ENCODE peak calls at places on chromosome 21, in nine cellular contexts. One of them, this sample, is unnamed.

GRCh38 chr21:15065381-15066230 is 806 bp upstream of the NRIP1 start:
- DNase-seq in NT2/D1: peak
- DNase-seq in HT-29: peak
- DNase-seq in T follicular helper cell: peak
- DNase-seq in stimulated activated naive CD4-positive, alpha-beta T cell: peak
- DNase-seq in NCI-H1092 treated with DMSO at 0.1 percent for 48 hours: peak
- DNase-seq in epithelial cell of esophagus: peak
- DNase-seq in progenitor cell of endocrine pancreas: peak
- DNase-seq in EL: peak
- DNase-seq in this sample: no peak

GRCh38 chr21:31900121-31900895 is 27.5 kb downstream of the HUNK start:
- DNase-seq in NT2/D1: no peak
- DNase-seq in HT-29: peak
- DNase-seq in T follicular helper cell: no peak
- DNase-seq in stimulated activated naive CD4-positive, alpha-beta T cell: no peak
- DNase-seq in NCI-H1092 treated with DMSO at 0.1 percent for 48 hours: no peak
- DNase-seq in epithelial cell of esophagus: no peak
- DNase-seq in progenitor cell of endocrine pancreas: no peak
- DNase-seq in EL: no peak
- DNase-seq in this sample: no peak

GRCh38 chr21:46437096-46437498 is 21.6 kb upstream of the DIP2A start:
- DNase-seq in NT2/D1: no peak
- DNase-seq in HT-29: no peak
- DNase-seq in T follicular helper cell: no peak
- DNase-seq in stimulated activated naive CD4-positive, alpha-beta T cell: no peak
- DNase-seq in NCI-H1092 treated with DMSO at 0.1 percent for 48 hours: no peak
- DNase-seq in epithelial cell of esophagus: no peak
- DNase-seq in progenitor cell of endocrine pancreas: no peak
- DNase-seq in EL: no peak
- DNase-seq in this sample: no peak

GRCh38 chr21:28761709-28762356 is 230.8 kb downstream of the LTN1 start:
- DNase-seq in NT2/D1: no peak
- DNase-seq in HT-29: no peak
- DNase-seq in T follicular helper cell: no peak
- DNase-seq in stimulated activated naive CD4-positive, alpha-beta T cell: no peak
- DNase-seq in NCI-H1092 treated with DMSO at 0.1 percent for 48 hours: no peak
- DNase-seq in epithelial cell of esophagus: no peak
- DNase-seq in progenitor cell of endocrine pancreas: no peak
- DNase-seq in EL: peak
- DNase-seq in this sample: no peak

GRCh38 chr21:45152265-45152746 is 77.9 kb downstream of the ADARB1 start:
- DNase-seq in NT2/D1: no peak
- DNase-seq in HT-29: no peak
- DNase-seq in T follicular helper cell: peak
- DNase-seq in stimulated activated naive CD4-positive, alpha-beta T cell: peak
- DNase-seq in NCI-H1092 treated with DMSO at 0.1 percent for 48 hours: no peak
- DNase-seq in epithelial cell of esophagus: no peak
- DNase-seq in progenitor cell of endocrine pancreas: no peak
- DNase-seq in EL: no peak
- DNase-seq in this sample: no peak

GRCh38 chr21:38814126-38815059 is 8.7 kb downstream of the ETS2 start:
- DNase-seq in NT2/D1: peak
- DNase-seq in HT-29: no peak
- DNase-seq in T follicular helper cell: no peak
- DNase-seq in stimulated activated naive CD4-positive, alpha-beta T cell: no peak
- DNase-seq in NCI-H1092 treated with DMSO at 0.1 percent for 48 hours: no peak
- DNase-seq in epithelial cell of esophagus: no peak
- DNase-seq in progenitor cell of endocrine pancreas: no peak
- DNase-seq in EL: no peak
- DNase-seq in this sample: no peak

GRCh38 chr21:38300180-38300579 is 43.4 kb downstream of the KCNJ15 start:
- DNase-seq in NT2/D1: no peak
- DNase-seq in HT-29: no peak
- DNase-seq in T follicular helper cell: no peak
- DNase-seq in stimulated activated naive CD4-positive, alpha-beta T cell: peak
- DNase-seq in NCI-H1092 treated with DMSO at 0.1 percent for 48 hours: no peak
- DNase-seq in epithelial cell of esophagus: no peak
- DNase-seq in progenitor cell of endocrine pancreas: no peak
- DNase-seq in EL: no peak
- DNase-seq in this sample: no peak

GRCh38 chr21:17784604-17785402 is 34.4 kb downstream of the C21orf91 start:
- DNase-seq in NT2/D1: no peak
- DNase-seq in HT-29: no peak
- DNase-seq in T follicular helper cell: no peak
- DNase-seq in stimulated activated naive CD4-positive, alpha-beta T cell: no peak
- DNase-seq in NCI-H1092 treated with DMSO at 0.1 percent for 48 hours: no peak
- DNase-seq in epithelial cell of esophagus: no peak
- DNase-seq in progenitor cell of endocrine pancreas: no peak
- DNase-seq in EL: no peak
- DNase-seq in this sample: no peak

GRCh38 chr21:34715985-34716596 is 47.3 kb downstream of the CLIC6 start:
- DNase-seq in NT2/D1: no peak
- DNase-seq in HT-29: no peak
- DNase-seq in T follicular helper cell: no peak
- DNase-seq in stimulated activated naive CD4-positive, alpha-beta T cell: no peak
- DNase-seq in NCI-H1092 treated with DMSO at 0.1 percent for 48 hours: no peak
- DNase-seq in epithelial cell of esophagus: no peak
- DNase-seq in progenitor cell of endocrine pancreas: no peak
- DNase-seq in EL: no peak
- DNase-seq in this sample: no peak

GRCh38 chr21:36089946-36090345 is 20.1 kb downstream of the CBR1 start:
- DNase-seq in NT2/D1: no peak
- DNase-seq in HT-29: no peak
- DNase-seq in T follicular helper cell: no peak
- DNase-seq in stimulated activated naive CD4-positive, alpha-beta T cell: no peak
- DNase-seq in NCI-H1092 treated with DMSO at 0.1 percent for 48 hours: no peak
- DNase-seq in epithelial cell of esophagus: peak
- DNase-seq in progenitor cell of endocrine pancreas: no peak
- DNase-seq in EL: no peak
- DNase-seq in this sample: no peak

GRCh38 chr21:17340081-17340480 is 172.8 kb upstream of the CXADR start:
- DNase-seq in NT2/D1: no peak
- DNase-seq in HT-29: no peak
- DNase-seq in T follicular helper cell: no peak
- DNase-seq in stimulated activated naive CD4-positive, alpha-beta T cell: no peak
- DNase-seq in NCI-H1092 treated with DMSO at 0.1 percent for 48 hours: no peak
- DNase-seq in epithelial cell of esophagus: peak
- DNase-seq in progenitor cell of endocrine pancreas: no peak
- DNase-seq in EL: no peak
- DNase-seq in this sample: no peak

GRCh38 chr21:42567181-42567560 is 53.5 kb downstream of the SLC37A1 start:
- DNase-seq in NT2/D1: no peak
- DNase-seq in HT-29: no peak
- DNase-seq in T follicular helper cell: no peak
- DNase-seq in stimulated activated naive CD4-positive, alpha-beta T cell: no peak
- DNase-seq in NCI-H1092 treated with DMSO at 0.1 percent for 48 hours: no peak
- DNase-seq in epithelial cell of esophagus: no peak
- DNase-seq in progenitor cell of endocrine pancreas: no peak
- DNase-seq in EL: no peak
- DNase-seq in this sample: no peak

GRCh38 chr21:35575280-35575915 is 484.9 kb downstream of the SETD4 start:
- DNase-seq in NT2/D1: no peak
- DNase-seq in HT-29: no peak
- DNase-seq in T follicular helper cell: no peak
- DNase-seq in stimulated activated naive CD4-positive, alpha-beta T cell: no peak
- DNase-seq in NCI-H1092 treated with DMSO at 0.1 percent for 48 hours: no peak
- DNase-seq in epithelial cell of esophagus: peak
- DNase-seq in progenitor cell of endocrine pancreas: no peak
- DNase-seq in EL: peak
- DNase-seq in this sample: no peak

GRCh38 chr21:41630249-41630648 is 122.3 kb upstream of the TMPRSS2 start:
- DNase-seq in NT2/D1: no peak
- DNase-seq in HT-29: peak
- DNase-seq in T follicular helper cell: no peak
- DNase-seq in stimulated activated naive CD4-positive, alpha-beta T cell: no peak
- DNase-seq in NCI-H1092 treated with DMSO at 0.1 percent for 48 hours: no peak
- DNase-seq in epithelial cell of esophagus: peak
- DNase-seq in progenitor cell of endocrine pancreas: no peak
- DNase-seq in EL: peak
- DNase-seq in this sample: peak

GRCh38 chr21:44438531-44439210 is 16.6 kb upstream of the LRRC3 start:
- DNase-seq in NT2/D1: no peak
- DNase-seq in HT-29: peak
- DNase-seq in T follicular helper cell: no peak
- DNase-seq in stimulated activated naive CD4-positive, alpha-beta T cell: no peak
- DNase-seq in NCI-H1092 treated with DMSO at 0.1 percent for 48 hours: peak
- DNase-seq in epithelial cell of esophagus: no peak
- DNase-seq in progenitor cell of endocrine pancreas: no peak
- DNase-seq in EL: no peak
- DNase-seq in this sample: no peak

GRCh38 chr21:33396436-33396835 is 6.8 kb upstream of the IFNGR2 start:
- DNase-seq in NT2/D1: no peak
- DNase-seq in HT-29: no peak
- DNase-seq in T follicular helper cell: no peak
- DNase-seq in stimulated activated naive CD4-positive, alpha-beta T cell: no peak
- DNase-seq in NCI-H1092 treated with DMSO at 0.1 percent for 48 hours: no peak
- DNase-seq in epithelial cell of esophagus: no peak
- DNase-seq in progenitor cell of endocrine pancreas: no peak
- DNase-seq in EL: no peak
- DNase-seq in this sample: no peak

GRCh38 chr21:34593423-34593822 is 21.5 kb downstream of the RCAN1 start:
- DNase-seq in NT2/D1: no peak
- DNase-seq in HT-29: no peak
- DNase-seq in T follicular helper cell: no peak
- DNase-seq in stimulated activated naive CD4-positive, alpha-beta T cell: no peak
- DNase-seq in NCI-H1092 treated with DMSO at 0.1 percent for 48 hours: peak
- DNase-seq in epithelial cell of esophagus: no peak
- DNase-seq in progenitor cell of endocrine pancreas: no peak
- DNase-seq in EL: no peak
- DNase-seq in this sample: no peak

GRCh38 chr21:42347601-42348327 is 3.0 kb downstream of the TFF2 start:
- DNase-seq in NT2/D1: no peak
- DNase-seq in HT-29: no peak
- DNase-seq in T follicular helper cell: no peak
- DNase-seq in stimulated activated naive CD4-positive, alpha-beta T cell: no peak
- DNase-seq in NCI-H1092 treated with DMSO at 0.1 percent for 48 hours: no peak
- DNase-seq in epithelial cell of esophagus: no peak
- DNase-seq in progenitor cell of endocrine pancreas: no peak
- DNase-seq in EL: no peak
- DNase-seq in this sample: no peak

GRCh38 chr21:46054031-46054430 is 43.9 kb upstream of the COL6A2 start:
- DNase-seq in NT2/D1: no peak
- DNase-seq in HT-29: no peak
- DNase-seq in T follicular helper cell: no peak
- DNase-seq in stimulated activated naive CD4-positive, alpha-beta T cell: no peak
- DNase-seq in NCI-H1092 treated with DMSO at 0.1 percent for 48 hours: no peak
- DNase-seq in epithelial cell of esophagus: no peak
- DNase-seq in progenitor cell of endocrine pancreas: peak
- DNase-seq in EL: no peak
- DNase-seq in this sample: no peak

GRCh38 chr21:14383596-14384210 is 757 bp upstream of the HSPA13 start:
- DNase-seq in NT2/D1: peak
- DNase-seq in HT-29: no peak
- DNase-seq in T follicular helper cell: no peak
- DNase-seq in stimulated activated naive CD4-positive, alpha-beta T cell: no peak
- DNase-seq in NCI-H1092 treated with DMSO at 0.1 percent for 48 hours: peak
- DNase-seq in epithelial cell of esophagus: no peak
- DNase-seq in progenitor cell of endocrine pancreas: no peak
- DNase-seq in EL: no peak
- DNase-seq in this sample: no peak

GRCh38 chr21:37565530-37566223 is 199.1 kb downstream of the DYRK1A start:
- DNase-seq in NT2/D1: no peak
- DNase-seq in HT-29: peak
- DNase-seq in T follicular helper cell: no peak
- DNase-seq in stimulated activated naive CD4-positive, alpha-beta T cell: no peak
- DNase-seq in NCI-H1092 treated with DMSO at 0.1 percent for 48 hours: no peak
- DNase-seq in epithelial cell of esophagus: no peak
- DNase-seq in progenitor cell of endocrine pancreas: no peak
- DNase-seq in EL: peak
- DNase-seq in this sample: no peak

GRCh38 chr21:32392880-32393676 is at the start of gene URB1:
- DNase-seq in NT2/D1: peak
- DNase-seq in HT-29: peak
- DNase-seq in T follicular helper cell: peak
- DNase-seq in stimulated activated naive CD4-positive, alpha-beta T cell: peak
- DNase-seq in NCI-H1092 treated with DMSO at 0.1 percent for 48 hours: peak
- DNase-seq in epithelial cell of esophagus: peak
- DNase-seq in progenitor cell of endocrine pancreas: peak
- DNase-seq in EL: peak
- DNase-seq in this sample: no peak

GRCh38 chr21:32386195-32386870 is 6.5 kb downstream of the URB1 start:
- DNase-seq in NT2/D1: no peak
- DNase-seq in HT-29: no peak
- DNase-seq in T follicular helper cell: no peak
- DNase-seq in stimulated activated naive CD4-positive, alpha-beta T cell: no peak
- DNase-seq in NCI-H1092 treated with DMSO at 0.1 percent for 48 hours: no peak
- DNase-seq in epithelial cell of esophagus: peak
- DNase-seq in progenitor cell of endocrine pancreas: no peak
- DNase-seq in EL: peak
- DNase-seq in this sample: no peak

GRCh38 chr21:40846057-40846456 is 901 bp downstream of the DSCAM start:
- DNase-seq in NT2/D1: no peak
- DNase-seq in HT-29: no peak
- DNase-seq in T follicular helper cell: no peak
- DNase-seq in stimulated activated naive CD4-positive, alpha-beta T cell: no peak
- DNase-seq in NCI-H1092 treated with DMSO at 0.1 percent for 48 hours: peak
- DNase-seq in epithelial cell of esophagus: peak
- DNase-seq in progenitor cell of endocrine pancreas: no peak
- DNase-seq in EL: no peak
- DNase-seq in this sample: no peak

GRCh38 chr21:14010729-14011128 is 200.0 kb downstream of the LIPI start:
- DNase-seq in NT2/D1: no peak
- DNase-seq in HT-29: no peak
- DNase-seq in T follicular helper cell: no peak
- DNase-seq in stimulated activated naive CD4-positive, alpha-beta T cell: no peak
- DNase-seq in NCI-H1092 treated with DMSO at 0.1 percent for 48 hours: no peak
- DNase-seq in epithelial cell of esophagus: no peak
- DNase-seq in progenitor cell of endocrine pancreas: no peak
- DNase-seq in EL: no peak
- DNase-seq in this sample: no peak

GRCh38 chr21:25638634-25639166 is 358 bp upstream of the JAM2 start:
- DNase-seq in NT2/D1: no peak
- DNase-seq in HT-29: no peak
- DNase-seq in T follicular helper cell: no peak
- DNase-seq in stimulated activated naive CD4-positive, alpha-beta T cell: peak
- DNase-seq in NCI-H1092 treated with DMSO at 0.1 percent for 48 hours: peak
- DNase-seq in epithelial cell of esophagus: no peak
- DNase-seq in progenitor cell of endocrine pancreas: no peak
- DNase-seq in EL: no peak
- DNase-seq in this sample: peak

GRCh38 chr21:33937931-33938339 is 22.3 kb upstream of the ATP5PO start:
- DNase-seq in NT2/D1: no peak
- DNase-seq in HT-29: no peak
- DNase-seq in T follicular helper cell: peak
- DNase-seq in stimulated activated naive CD4-positive, alpha-beta T cell: no peak
- DNase-seq in NCI-H1092 treated with DMSO at 0.1 percent for 48 hours: no peak
- DNase-seq in epithelial cell of esophagus: no peak
- DNase-seq in progenitor cell of endocrine pancreas: no peak
- DNase-seq in EL: no peak
- DNase-seq in this sample: no peak